ENCODE peak calls at places on chromosome 5, in nine cellular contexts. One of them, this sample, is unnamed.

GRCh38 chr5:176533894-176534611 is 3.1 kb downstream of the RNF44 start:
- DNase-seq in endodermal cell: peak; percentile 57
- DNase-seq in AG09319: no peak
- DNase-seq in AG20443: peak; percentile 17
- DNase-seq in HTR-8/SVneo: no peak
- DNase-seq in cardiac fibroblast: peak; percentile 39
- DNase-seq in NCI-H460: no peak
- DNase-seq in naive B cell: peak; percentile 40
- DNase-seq in C1 segment of cervical spinal cord: no peak
- DNase-seq in this sample: no peak

GRCh38 chr5:151904921-151905320 is 19.7 kb downstream of the GLRA1 start:
- DNase-seq in endodermal cell: no peak
- DNase-seq in AG09319: no peak
- DNase-seq in AG20443: no peak
- DNase-seq in HTR-8/SVneo: no peak
- DNase-seq in cardiac fibroblast: peak; percentile 50
- DNase-seq in NCI-H460: no peak
- DNase-seq in naive B cell: no peak
- DNase-seq in C1 segment of cervical spinal cord: no peak
- DNase-seq in this sample: no peak

GRCh38 chr5:59178482-59178881 is 595.6 kb downstream of the RAB3C start:
- DNase-seq in endodermal cell: no peak
- DNase-seq in AG09319: no peak
- DNase-seq in AG20443: no peak
- DNase-seq in HTR-8/SVneo: no peak
- DNase-seq in cardiac fibroblast: no peak
- DNase-seq in NCI-H460: no peak
- DNase-seq in naive B cell: no peak
- DNase-seq in C1 segment of cervical spinal cord: no peak
- DNase-seq in this sample: no peak

GRCh38 chr5:136014049-136014516 is 14.7 kb upstream of the TGFBI start:
- DNase-seq in endodermal cell: peak; percentile 29
- DNase-seq in AG09319: no peak
- DNase-seq in AG20443: no peak
- DNase-seq in HTR-8/SVneo: no peak
- DNase-seq in cardiac fibroblast: peak; percentile 71
- DNase-seq in NCI-H460: no peak
- DNase-seq in naive B cell: no peak
- DNase-seq in C1 segment of cervical spinal cord: no peak
- DNase-seq in this sample: no peak

GRCh38 chr5:109759304-109759703 is 69.6 kb downstream of the MAN2A1 start:
- DNase-seq in endodermal cell: no peak
- DNase-seq in AG09319: no peak
- DNase-seq in AG20443: no peak
- DNase-seq in HTR-8/SVneo: peak; percentile 3
- DNase-seq in cardiac fibroblast: peak; percentile 69
- DNase-seq in NCI-H460: no peak
- DNase-seq in naive B cell: no peak
- DNase-seq in C1 segment of cervical spinal cord: no peak
- DNase-seq in this sample: no peak

GRCh38 chr5:65152131-65152530 is 329.6 kb downstream of the ADAMTS6 start:
- DNase-seq in endodermal cell: no peak
- DNase-seq in AG09319: peak; percentile 19
- DNase-seq in AG20443: no peak
- DNase-seq in HTR-8/SVneo: no peak
- DNase-seq in cardiac fibroblast: no peak
- DNase-seq in NCI-H460: no peak
- DNase-seq in naive B cell: no peak
- DNase-seq in C1 segment of cervical spinal cord: no peak
- DNase-seq in this sample: no peak

GRCh38 chr5:79560774-79561524 is 47.0 kb upstream of the HOMER1 start:
- DNase-seq in endodermal cell: no peak
- DNase-seq in AG09319: no peak
- DNase-seq in AG20443: peak; percentile 25
- DNase-seq in HTR-8/SVneo: no peak
- DNase-seq in cardiac fibroblast: peak; percentile 55
- DNase-seq in NCI-H460: no peak
- DNase-seq in naive B cell: no peak
- DNase-seq in C1 segment of cervical spinal cord: no peak
- DNase-seq in this sample: no peak

GRCh38 chr5:132777209-132778069 is at the start of gene SEPTIN8:
- DNase-seq in endodermal cell: peak; percentile 79
- DNase-seq in AG09319: no peak
- DNase-seq in AG20443: peak; percentile 82
- DNase-seq in HTR-8/SVneo: no peak
- DNase-seq in cardiac fibroblast: peak; percentile 49
- DNase-seq in NCI-H460: no peak
- DNase-seq in naive B cell: peak; percentile 44
- DNase-seq in C1 segment of cervical spinal cord: peak; percentile 34
- DNase-seq in this sample: peak; percentile 38

GRCh38 chr5:136013559-136013958 is 15.2 kb upstream of the TGFBI start:
- DNase-seq in endodermal cell: no peak
- DNase-seq in AG09319: no peak
- DNase-seq in AG20443: no peak
- DNase-seq in HTR-8/SVneo: no peak
- DNase-seq in cardiac fibroblast: no peak
- DNase-seq in NCI-H460: no peak
- DNase-seq in naive B cell: no peak
- DNase-seq in C1 segment of cervical spinal cord: no peak
- DNase-seq in this sample: no peak